ENCODE peak calls at places on chromosomes 6 and 20, in five cellular contexts. One of them, this sample, is unnamed.
A peak's percentile ranks its signal among the peaks of the same experiment; 100 is the strongest.

GRCh38 chr20:17662333-17663039 is 19.6 kb downstream of the RRBP1 start:
- DNase-seq in adipocyte: peak; percentile 40
- DNase-seq in HTR-8/SVneo: no peak
- DNase-seq in ACHN: no peak
- DNase-seq in central memory CD4-positive, alpha-beta T cell: no peak
- DNase-seq in this sample: peak; percentile 88

GRCh38 chr6:109834131-109834530 is 143.0 kb downstream of the FIG4 start:
- DNase-seq in central memory CD4-positive, alpha-beta T cell: no peak
- DNase-seq in adipocyte: peak; percentile 7
- DNase-seq in ACHN: no peak
- DNase-seq in HTR-8/SVneo: no peak
- DNase-seq in this sample: no peak

GRCh38 chr6:33696076-33696475 is 15.4 kb downstream of the UQCC2 start:
- DNase-seq in adipocyte: no peak
- DNase-seq in HTR-8/SVneo: no peak
- DNase-seq in ACHN: no peak
- DNase-seq in central memory CD4-positive, alpha-beta T cell: no peak
- DNase-seq in this sample: no peak

GRCh38 chr6:141467881-141468280 is 664.8 kb upstream of the GJE1 start:
- DNase-seq in adipocyte: peak; percentile 32
- DNase-seq in central memory CD4-positive, alpha-beta T cell: no peak
- DNase-seq in HTR-8/SVneo: no peak
- DNase-seq in ACHN: no peak
- DNase-seq in this sample: no peak

GRCh38 chr6:70166088-70166958 is 136.6 kb downstream of the COL9A1 start:
- DNase-seq in adipocyte: peak; percentile 76
- DNase-seq in central memory CD4-positive, alpha-beta T cell: no peak
- DNase-seq in HTR-8/SVneo: peak; percentile 29
- DNase-seq in ACHN: peak; percentile 46
- DNase-seq in this sample: peak; percentile 80

GRCh38 chr20:13644010-13644409 is 5.3 kb upstream of the TASP1 start:
- DNase-seq in adipocyte: no peak
- DNase-seq in HTR-8/SVneo: no peak
- DNase-seq in ACHN: no peak
- DNase-seq in central memory CD4-positive, alpha-beta T cell: no peak
- DNase-seq in this sample: no peak

GRCh38 chr6:116278853-116279231 is 888 bp downstream of the TSPYL1 start:
- DNase-seq in HTR-8/SVneo: no peak
- DNase-seq in central memory CD4-positive, alpha-beta T cell: peak; percentile 22
- DNase-seq in adipocyte: no peak
- DNase-seq in ACHN: no peak
- DNase-seq in this sample: no peak

GRCh38 chr6:35181933-35182612 is 31.7 kb upstream of the SCUBE3 start:
- DNase-seq in HTR-8/SVneo: peak; percentile 71
- DNase-seq in central memory CD4-positive, alpha-beta T cell: no peak
- DNase-seq in ACHN: peak; percentile 55
- DNase-seq in adipocyte: peak; percentile 79
- DNase-seq in this sample: peak; percentile 81